ENCODE peak calls at places on chromosomes 13 and 19, in ten cellular contexts. D, V, T, X, N, L, A, J, K and H are unnamed samples. For H3K9me3, the result is how much of the 10 kb centered on the place peaks cover.

GRCh38 chr13:107374038-107374437 is 806.1 kb upstream of the ARGLU1 start:
- DNase-seq in D (no peak), V (no peak), T (no peak), X (peak), N (no peak), L (no peak), A (no peak), J (no peak), K (no peak), H (no peak)

GRCh38 chr13:32881074-32881791 is 135.0 kb upstream of the KL start:
- DNase-seq in D (no peak), V (no peak), T (no peak), X (peak), N (no peak), L (no peak), A (peak), J (no peak), K (peak), H (no peak)

GRCh38 chr13:109156181-109156935 is 526.9 kb downstream of the MYO16 start:
- DNase-seq in D (no peak), V (no peak), T (no peak), X (peak), N (peak), L (peak), A (peak), J (no peak), K (no peak), H (peak)

GRCh38 chr19:16957151-16957662 is 68.4 kb downstream of the F2RL3 start:
- DNase-seq in D (no peak), V (no peak), T (no peak), X (no peak), N (no peak), L (no peak), A (no peak), J (no peak), K (no peak), H (no peak)

GRCh38 chr13:62387642-62388041 is 972.0 kb upstream of the PCDH20 start:
- DNase-seq in D (no peak), V (no peak), T (no peak), X (no peak), N (no peak), L (no peak), A (peak), J (peak), K (no peak), H (no peak)

GRCh38 chr19:46840157-46840942 is 10.3 kb downstream of the AP2S1 start:
- DNase-seq in D (peak), V (no peak), T (no peak), X (no peak), N (no peak), L (peak), A (peak), J (peak), K (peak), H (no peak)

GRCh38 chr13:51549050-51549449 is 35.2 kb upstream of the WDFY2 start:
- DNase-seq in D (no peak), V (no peak), T (no peak), X (no peak), N (no peak), L (peak), A (no peak), J (no peak), K (no peak), H (peak)

GRCh38 chr19:31346660-31347059 is 2.6 kb downstream of the TSHZ3 start:
- DNase-seq in D (no peak), V (no peak), T (no peak), X (no peak), N (no peak), L (no peak), A (no peak), J (no peak), K (no peak), H (no peak)

GRCh38 chr13:24626449-24626848 is 53.8 kb upstream of the ATP12A start:
- DNase-seq in D (peak), V (no peak), T (no peak), X (no peak), N (no peak), L (no peak), A (no peak), J (no peak), K (no peak), H (no peak)

GRCh38 chr13:43107780-43108179 is 84.4 kb downstream of the DNAJC15 start:
- DNase-seq in D (no peak), V (no peak), T (no peak), X (peak), N (no peak), L (no peak), A (no peak), J (no peak), K (no peak), H (no peak)

GRCh38 chr19:10079031-10079453 is 7.1 kb upstream of the SHFL start:
- DNase-seq in D (no peak), V (no peak), T (no peak), X (no peak), N (no peak), L (no peak), A (no peak), J (no peak), K (no peak), H (no peak)

GRCh38 chr13:89136678-89137077 is 1465.5 kb downstream of the SLITRK5 start:
- DNase-seq in D (no peak), V (no peak), T (no peak), X (no peak), N (no peak), L (no peak), A (no peak), J (no peak), K (no peak), H (no peak)

GRCh38 chr19:29587518-29587986 is 18.5 kb upstream of the POP4 start:
- DNase-seq in D (no peak), V (no peak), T (no peak), X (no peak), N (no peak), L (no peak), A (no peak), J (no peak), K (no peak), H (no peak)

GRCh38 chr13:38686635-38687245 is at the start of gene FREM2:
- DNase-seq in D (peak), V (peak), T (no peak), X (peak), N (no peak), L (no peak), A (peak), J (no peak), K (no peak), H (peak)

GRCh38 chr13:73776137-73776785 is 357.9 kb downstream of the KLF12 start:
- DNase-seq in D (no peak), V (no peak), T (no peak), X (no peak), N (no peak), L (no peak), A (peak), J (no peak), K (no peak), H (no peak)

GRCh38 chr13:49629196-49629938 is 1.1 kb downstream of the ARL11 start:
- DNase-seq in D (no peak), V (no peak), T (no peak), X (no peak), N (no peak), L (no peak), A (no peak), J (no peak), K (no peak), H (no peak)

GRCh38 chr19:45153339-45154063 is 7.3 kb downstream of the NKPD1 start:
- DNase-seq in D (peak), V (no peak), T (no peak), X (peak), N (no peak), L (peak), A (peak), J (peak), K (no peak), H (no peak)

DNA sequence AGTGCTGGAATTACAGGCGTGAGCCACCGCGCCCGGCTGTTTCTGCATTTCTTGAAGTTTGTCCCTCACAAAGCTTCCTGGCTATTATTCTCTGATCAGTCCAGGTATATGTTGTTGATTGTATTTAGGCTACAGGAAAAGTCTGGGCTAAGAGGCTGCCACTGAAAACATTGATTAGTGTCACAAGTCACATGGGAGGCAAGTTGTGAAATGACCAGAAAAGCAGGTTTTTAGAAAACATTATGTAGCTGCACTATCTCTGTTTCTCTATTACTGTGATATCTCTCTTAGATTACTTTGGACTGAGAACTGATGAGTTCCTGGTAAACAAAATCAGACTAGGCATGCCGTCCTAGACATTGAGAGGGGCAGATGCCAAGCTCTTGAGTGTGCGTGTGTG is 16.0 kb upstream of the ZDHHC20 start:
- DNase-seq in D (no peak), V (no peak), T (no peak), X (no peak), N (no peak), L (no peak), A (no peak), J (no peak), K (no peak), H (no peak)
- H3K9me3 ChIP-seq in D (under half), V (under half), T (under half), X (under half), N (under half), L (under half), A (under half), J (under half), K (under half), H (under half)

GRCh38 chr19:42122691-42123607 is 9.3 kb downstream of the POU2F2 start:
- DNase-seq in D (no peak), V (no peak), T (no peak), X (no peak), N (no peak), L (no peak), A (no peak), J (no peak), K (no peak), H (no peak)
- TF ChIP-seq CTCF in D (no peak), V (no peak), T (no peak), X (no peak), N (no peak), L (no peak), A (no peak), J (peak), K (no peak), H (no peak)

GRCh38 chr19:1428738-1429391 is 9.3 kb upstream of the RPS15 start:
- DNase-seq in D (no peak), V (no peak), T (no peak), X (no peak), N (no peak), L (no peak), A (no peak), J (no peak), K (no peak), H (peak)
- H3K9me3 ChIP-seq in D (under half), V (under half), T (under half), X (under half), N (under half), L (under half), A (under half), J (under half), K (under half), H (under half)

GRCh38 chr19:13598098-13598497 is 91.8 kb upstream of the CACNA1A start:
- DNase-seq in D (no peak), V (no peak), T (no peak), X (no peak), N (no peak), L (no peak), A (no peak), J (no peak), K (no peak), H (no peak)
- TF ChIP-seq CTCF in D (no peak), V (no peak), T (no peak), X (no peak), N (no peak), L (no peak), A (no peak), J (no peak), K (no peak), H (no peak)

GRCh38 chr19:36750066-36750691 is 22.4 kb downstream of the ZNF850 start:
- DNase-seq in D (no peak), V (no peak), T (no peak), X (no peak), N (no peak), L (no peak), A (no peak), J (no peak), K (no peak), H (no peak)
- H3K9me3 ChIP-seq in D (half or more), V (half or more), T (half or more), X (half or more), N (under half), L (half or more), A (under half), J (half or more), K (under half), H (half or more)